ENCODE peak calls at places on chromosomes 7 and 10, in seven cellular contexts. L is psoas muscle, P is kidney, H is upper lobe of left lung, K is SK-N-SH, B is heart right ventricle, O is cardiac muscle cell. R is an unnamed sample.

GRCh38 chr7:72272479-72272878 is 139.7 kb downstream of the CALN1 start:
- DNase-seq in P (no peak), K (no peak), L (no peak), B (no peak), O (no peak), H (no peak), R (no peak)

GRCh38 chr7:129669901-129670300 is 58.4 kb downstream of the NRF1 start:
- DNase-seq in L (no peak), O (no peak), K (no peak), B (no peak), P (no peak), H (no peak), R (no peak)

GRCh38 chr7:55307123-55307916 is 57.8 kb upstream of the LANCL2 start:
- DNase-seq in B (no peak), O (peak), L (no peak), K (no peak), H (no peak), P (no peak), R (no peak)

GRCh38 chr7:64876792-64877713 is 26.0 kb upstream of the ZNF273 start:
- DNase-seq in L (peak), P (peak), O (peak), H (peak), B (peak), K (peak), R (peak)

GRCh38 chr7:33790746-33791145 is 114.6 kb upstream of the BMPER start:
- DNase-seq in O (no peak), P (no peak), K (no peak), L (no peak), B (no peak), H (no peak), R (no peak)

GRCh38 chr10:60099998-60100747 is 193.8 kb upstream of the CCDC6 start:
- DNase-seq in P (no peak), K (peak), B (peak), L (no peak), H (no peak), O (peak), R (no peak)

GRCh38 chr10:92419740-92420553 is 129.0 kb downstream of the MARCHF5 start:
- DNase-seq in K (no peak), L (peak), P (peak), B (peak), H (peak), O (peak), R (no peak)

GRCh38 chr7:100827330-100828226 is at the start of gene EPHB4:
- DNase-seq in O (peak), H (peak), L (peak), K (peak), P (peak), B (peak), R (no peak)

GRCh38 chr7:11082121-11082520 is 108.4 kb downstream of the PHF14 start:
- DNase-seq in H (no peak), L (no peak), K (no peak), O (no peak), B (no peak), P (no peak), R (no peak)

GRCh38 chr7:11077816-11078215 is 104.1 kb downstream of the PHF14 start:
- DNase-seq in H (no peak), B (no peak), K (no peak), O (no peak), L (no peak), P (no peak), R (no peak)

GRCh38 chr7:11079907-11080306 is 106.2 kb downstream of the PHF14 start:
- DNase-seq in P (no peak), K (no peak), H (no peak), O (no peak), B (no peak), L (no peak), R (no peak)

GRCh38 chr7:11082552-11083213 is 109.0 kb downstream of the PHF14 start:
- DNase-seq in H (no peak), L (no peak), B (no peak), K (no peak), P (no peak), O (peak), R (no peak)

DNA sequence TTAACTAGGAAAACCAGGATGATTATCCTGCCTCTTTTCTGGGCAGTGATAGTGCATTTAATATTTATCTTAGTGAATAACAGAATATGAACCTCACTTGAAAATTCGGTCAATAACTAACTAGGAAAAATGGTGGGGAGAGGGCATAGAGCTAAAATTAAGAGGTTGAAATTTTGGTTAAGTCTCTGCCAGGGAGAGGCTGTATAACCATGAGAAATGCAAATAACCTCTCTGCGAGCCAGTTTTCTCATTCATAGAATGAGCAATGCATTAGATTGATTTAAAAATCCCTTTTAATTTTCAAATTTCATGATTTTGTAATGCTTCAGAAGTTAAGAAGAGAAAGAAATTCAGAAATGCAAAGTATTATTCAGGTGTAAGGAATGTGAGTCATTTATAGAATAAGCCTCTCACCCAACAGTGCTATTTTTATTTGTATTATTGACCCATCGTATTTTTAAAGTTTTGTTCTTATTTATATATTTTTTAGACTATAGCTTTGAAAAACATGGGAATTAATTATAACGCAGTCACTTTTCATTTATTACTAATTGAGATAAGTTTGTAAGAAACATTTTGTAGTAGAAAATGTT is 104.7 kb downstream of the PHF14 start:
- DNase-seq in B (no peak), P (no peak), L (no peak), O (no peak), K (no peak), H (no peak), R (no peak)
- H3K27ac ChIP-seq in B (no peak), P (no peak), L (no peak), O (no peak), K (no peak), H (no peak), R (no peak)

GRCh38 chr10:13162013-13162364 is 631 bp downstream of the MCM10 start:
- DNase-seq in K (peak), P (no peak), L (no peak), O (no peak), B (no peak), H (no peak), R (no peak)
- H3K4me3 ChIP-seq in K (peak), P (no peak), L (peak), O (peak), B (no peak), H (peak), R (no peak)

GRCh38 chr7:25314094-25314708 is 85.9 kb upstream of the NPVF start:
- DNase-seq in P (no peak), K (no peak), O (no peak), H (no peak), L (no peak), B (no peak), R (no peak)
- TF ChIP-seq CTCF in P (no peak), K (no peak), O (no peak), H (no peak), L (no peak), B (no peak), R (no peak)

DNA sequence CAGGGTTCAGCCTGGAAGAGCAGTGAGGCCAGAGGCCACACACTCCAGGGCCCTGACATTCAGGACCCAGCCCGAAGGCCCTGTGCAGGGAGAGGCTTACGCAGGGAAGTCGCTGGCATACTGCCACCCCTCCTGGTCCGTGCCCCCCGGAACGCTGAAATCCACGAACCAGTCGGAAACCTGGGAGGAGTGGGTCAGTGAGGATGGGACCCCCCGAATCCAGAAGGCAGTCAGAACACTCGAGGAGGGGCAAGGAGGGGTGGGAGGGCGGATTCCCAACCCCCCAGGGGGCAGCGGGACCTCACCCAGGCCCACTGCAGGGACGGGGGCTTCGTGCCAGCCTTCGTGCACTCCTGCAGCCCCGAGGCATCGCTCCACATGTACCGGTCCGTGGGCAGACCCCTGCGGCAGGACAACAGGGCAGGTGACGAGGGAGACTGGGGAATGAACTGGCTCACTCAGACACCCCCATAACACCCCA is 13.5 kb downstream of the BHLHA15 start:
- DNase-seq in K (no peak), L (peak), H (no peak), O (no peak), B (no peak), P (peak), R (no peak)
- H3K27ac ChIP-seq in K (no peak), L (no peak), H (no peak), O (no peak), B (no peak), P (no peak), R (no peak)

GRCh38 chr10:31940839-31941653 is 12.4 kb upstream of the ARHGAP12 start:
- DNase-seq in K (peak), O (no peak), P (no peak), H (no peak), B (no peak), L (peak), R (no peak)
- H3K4me3 ChIP-seq in K (no peak), O (no peak), P (no peak), H (no peak), B (no peak), L (no peak), R (no peak)

R was measured in coronary artery.